ENCODE peak calls at places on chromosomes 7 and 10, in six cellular contexts. Z is IMR-90, Q is mesenchymal stem cell, B is neuronal stem cell, A is H9, W is H1. M is an unnamed sample.

GRCh38 chr7:121286742-121287699 is 41.8 kb upstream of the WNT16 start:
- DNase-seq in Z (peak; percentile 53), Q (no peak), B (no peak), A (no peak), W (no peak), M (peak; percentile 31)

GRCh38 chr7:17530741-17531417 is 232.4 kb downstream of the AHR start:
- DNase-seq in Z (peak; percentile 15), Q (no peak), B (no peak), A (no peak), W (no peak), M (no peak)

GRCh38 chr10:48470115-48470892 is 134.6 kb downstream of the ARHGAP22 start:
- DNase-seq in Z (peak; percentile 12), Q (peak; percentile 32), B (no peak), A (peak; percentile 78), W (peak; percentile 48), M (no peak)

GRCh38 chr10:97124211-97124610 is 61.5 kb downstream of the SLIT1 start:
- DNase-seq in Z (no peak), Q (no peak), B (no peak), A (no peak), W (no peak), M (no peak)

GRCh38 chr10:30435068-30435422 is 1.1 kb downstream of the MAP3K8 start:
- DNase-seq in Z (peak; percentile 52), Q (peak; percentile 83), B (no peak), A (no peak), W (no peak), M (peak; percentile 51)

GRCh38 chr7:55339033-55339995 is 25.8 kb upstream of the LANCL2 start:
- DNase-seq in Z (no peak), Q (no peak), B (no peak), A (no peak), W (no peak), M (no peak)

GRCh38 chr10:30431435-30431911 is 2.5 kb upstream of the MAP3K8 start:
- DNase-seq in Z (no peak), Q (no peak), B (no peak), A (no peak), W (no peak), M (no peak)

GRCh38 chr7:7414776-7415603 is 120.7 kb downstream of the COL28A1 start:
- DNase-seq in Z (no peak), Q (no peak), B (no peak), A (no peak), W (no peak), M (peak; percentile 23)

GRCh38 chr7:34220501-34220900 is 315.2 kb downstream of the BMPER start:
- DNase-seq in Z (no peak), Q (no peak), B (no peak), A (no peak), W (no peak), M (no peak)

GRCh38 chr10:71719042-71719441 is 536 bp downstream of the C10orf105 start:
- DNase-seq in Z (no peak), Q (peak; percentile 2), B (no peak), A (no peak), W (no peak), M (no peak)

GRCh38 chr7:123784263-123784662 is 35.5 kb upstream of the WASL start:
- DNase-seq in Z (no peak), Q (peak; percentile 59), B (no peak), A (no peak), W (no peak), M (peak; percentile 86)

GRCh38 chr7:136133491-136133990 is 156.4 kb upstream of the MTPN start:
- DNase-seq in Z (peak; percentile 8), Q (no peak), B (peak; percentile 17), A (no peak), W (no peak), M (no peak)

GRCh38 chr7:7231865-7232264 is 49.5 kb downstream of the C1GALT1 start:
- DNase-seq in Z (no peak), Q (no peak), B (no peak), A (no peak), W (no peak), M (no peak)

GRCh38 chr10:92809845-92810244 is 38.5 kb upstream of the EXOC6 start:
- DNase-seq in Z (no peak), Q (no peak), B (no peak), A (no peak), W (peak; percentile 16), M (no peak)

GRCh38 chr10:73639286-73639685 is 2.0 kb downstream of the MYOZ1 start:
- DNase-seq in Z (no peak), Q (no peak), B (no peak), A (no peak), W (no peak), M (no peak)

GRCh38 chr7:92646966-92647625 is 56.9 kb upstream of the FAM133B start:
- DNase-seq in Z (no peak), Q (no peak), B (no peak), A (no peak), W (no peak), M (no peak)

GRCh38 chr10:30510184-30510931 is 76.4 kb downstream of the MAP3K8 start:
- DNase-seq in Z (peak; percentile 74), Q (peak; percentile 79), B (no peak), A (no peak), W (no peak), M (peak; percentile 83)

GRCh38 chr7:79453558-79454324 is at the start of gene MAGI2:
- DNase-seq in Z (peak; percentile 84), Q (peak; percentile 93), B (peak; percentile 43), A (peak; percentile 66), W (peak; percentile 77), M (peak; percentile 41)

GRCh38 chr7:128892521-128893250 is 17.8 kb downstream of the KCP start:
- DNase-seq in Z (no peak), Q (no peak), B (no peak), A (no peak), W (no peak), M (no peak)

GRCh38 chr10:93465806-93466675 is 16.1 kb downstream of the MYOF start:
- DNase-seq in Z (peak; percentile 90), Q (peak; percentile 97), B (no peak), A (no peak), W (no peak), M (peak; percentile 98)

GRCh38 chr10:88236121-88236743 is 346.9 kb downstream of the RNLS start:
- DNase-seq in Z (no peak), Q (no peak), B (no peak), A (no peak), W (no peak), M (no peak)

GRCh38 chr7:44693641-44694313 is 54.9 kb upstream of the ZMIZ2 start:
- DNase-seq in Z (peak; percentile 85), Q (peak; percentile 41), B (no peak), A (no peak), W (no peak), M (peak; percentile 91)

GRCh38 chr7:15011289-15011688 is 108.7 kb upstream of the DGKB start:
- DNase-seq in Z (no peak), Q (no peak), B (no peak), A (peak; percentile 57), W (no peak), M (no peak)
- H3K9me3 ChIP-seq in Z (no peaks in the 10 kb centered on the region), Q (no peaks in the 10 kb centered on the region), B (no peaks in the 10 kb centered on the region), A (no peaks in the 10 kb centered on the region), W (no peaks in the 10 kb centered on the region), M (no peaks in the 10 kb centered on the region)

DNA sequence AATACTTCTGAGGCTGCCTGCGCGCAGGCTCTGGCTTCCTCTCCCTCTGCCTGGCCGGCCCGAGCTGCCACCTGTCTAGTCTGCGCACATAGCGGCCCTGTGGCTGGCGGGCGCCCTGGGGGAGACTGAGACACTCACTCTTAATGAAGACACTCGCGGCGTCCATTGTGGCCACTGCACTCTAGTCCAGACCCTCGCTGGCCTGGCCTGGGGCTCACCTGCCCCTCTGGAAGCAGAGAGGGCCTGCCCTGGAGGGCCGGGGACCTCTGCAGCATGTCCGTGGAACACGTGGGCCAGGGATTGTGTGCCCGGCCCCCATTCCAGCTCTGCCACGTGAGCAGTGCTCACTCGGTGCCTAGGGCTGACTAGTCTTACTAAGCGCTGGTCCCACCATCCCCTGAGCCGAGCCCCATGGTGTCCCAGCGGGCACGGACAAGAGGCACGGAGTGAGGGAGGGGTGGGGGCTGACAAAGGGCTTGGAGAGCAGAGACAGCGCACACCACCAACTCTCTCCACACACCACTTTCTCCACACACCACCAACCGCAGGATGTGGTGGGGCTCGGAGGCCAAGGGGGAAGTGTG is 149.3 kb downstream of the ELFN1 start:
- DNase-seq in Z (no peak), Q (no peak), B (no peak), A (no peak), W (peak; percentile 39), M (no peak)
- H3K14ac ChIP-seq in Z (no peak overlapping the region), Q (no peak overlapping the region), B (no peak overlapping the region), A (no peak overlapping the region), W (no peak overlapping the region), M (no peak overlapping the region)

GRCh38 chr10:83248232-83248631 is 891.1 kb upstream of the GHITM start:
- DNase-seq in Z (no peak), Q (no peak), B (no peak), A (no peak), W (no peak), M (no peak)
- H3K9me3 ChIP-seq in Z (peaks cover 7% of the 10 kb centered on the region), Q (peaks cover 15% of the 10 kb centered on the region), B (no peaks in the 10 kb centered on the region), A (no peaks in the 10 kb centered on the region), W (peaks cover 11% of the 10 kb centered on the region), M (no peaks in the 10 kb centered on the region)

DNA sequence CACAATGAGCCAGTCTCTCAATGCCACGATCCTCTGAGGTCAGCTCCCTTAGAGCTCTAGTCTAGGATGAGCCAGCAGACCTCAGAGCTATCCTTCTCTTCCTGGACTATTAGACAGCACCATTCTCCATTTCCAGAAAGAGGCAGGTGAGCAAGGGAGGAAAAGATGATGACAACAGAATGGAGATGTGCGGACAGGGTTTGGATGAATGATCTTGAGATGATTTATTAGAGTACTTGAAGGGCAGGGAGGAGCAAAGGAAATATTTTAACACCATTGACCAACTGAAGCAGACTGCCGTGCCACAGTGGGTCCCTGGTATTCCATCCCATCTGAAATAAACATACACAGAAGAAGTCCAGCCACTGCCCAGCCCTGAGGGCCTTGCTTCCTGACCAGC is 94.3 kb downstream of the CFAP58 start:
- DNase-seq in Z (no peak), Q (no peak), B (no peak), A (no peak), W (no peak), M (no peak)
- H3K14ac ChIP-seq in Z (no peak overlapping the region), Q (no peak overlapping the region), B (no peak overlapping the region), A (peak overlapping the region; percentile 34), W (no peak overlapping the region), M (no peak overlapping the region)

GRCh38 chr7:64521409-64521984 is 41.4 kb downstream of the ZNF680 start:
- DNase-seq in Z (no peak), Q (no peak), B (no peak), A (no peak), W (no peak), M (no peak)

GRCh38 chr7:64515330-64515729 is 47.5 kb downstream of the ZNF680 start:
- DNase-seq in Z (no peak), Q (no peak), B (no peak), A (no peak), W (no peak), M (no peak)

GRCh38 chr7:64515781-64516180 is 47.1 kb downstream of the ZNF680 start:
- DNase-seq in Z (no peak), Q (no peak), B (no peak), A (no peak), W (no peak), M (no peak)

DNA sequence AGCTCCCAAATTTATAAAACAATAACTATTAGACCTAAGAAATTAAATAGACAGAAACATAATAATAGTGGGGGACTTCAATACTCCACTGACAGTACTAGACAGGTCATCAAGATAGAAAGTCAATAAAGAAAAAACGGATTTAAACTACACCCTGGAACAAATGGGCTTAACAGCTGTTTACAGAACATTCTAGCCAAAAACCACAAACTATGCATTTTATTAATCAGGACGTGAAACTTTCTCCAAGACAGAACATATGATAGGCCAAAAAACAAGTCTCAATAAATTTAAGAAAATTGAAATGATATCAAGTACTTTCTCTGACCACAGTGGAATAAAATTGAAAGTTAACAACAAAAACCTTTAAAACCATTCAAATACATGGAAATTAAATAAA is 46.4 kb downstream of the ZNF680 start:
- DNase-seq in Z (no peak), Q (no peak), B (no peak), A (no peak), W (no peak), M (no peak)
- H3K9me3 ChIP-seq in Z (peaks cover 13% of the 10 kb centered on the region), Q (peaks cover 89% of the 10 kb centered on the region), B (peaks cover 89% of the 10 kb centered on the region), A (peaks cover 36% of the 10 kb centered on the region), W (peaks cover 41% of the 10 kb centered on the region), M (no peaks in the 10 kb centered on the region)